ENCODE peak calls at places on chromosomes 6 and 20, in nine cellular contexts. N is ELR; Q is B cell; Y is stimulated activated CD4-positive, alpha-beta T cell treated with anti-CD3 and anti-CD28 coated beads, Interleukin-12 subunit alpha, Interleukin-12 subunit beta, amount 100 ng/mL, for 4 hours; L is germinal center; M is fibroblast of lung; Z is DMS153; A is GM12865; F is ureter. K is an unnamed sample.

GRCh38 chr6:108619431-108620197 is 58.9 kb downstream of the FOXO3 start:
- DNase-seq in A (no peak), M (peak), Z (no peak), Q (no peak), Y (no peak), F (no peak), L (no peak), N (peak), K (no peak)

GRCh38 chr20:18058661-18059467 is 1.1 kb upstream of the OVOL2 start:
- DNase-seq in L (no peak), N (no peak), Z (peak), Q (no peak), A (no peak), Y (no peak), M (no peak), F (no peak), K (no peak)

GRCh38 chr6:340181-340955 is 48.1 kb downstream of the DUSP22 start:
- DNase-seq in N (no peak), Q (no peak), Z (no peak), L (no peak), F (no peak), A (no peak), M (no peak), Y (no peak), K (no peak)

GRCh38 chr6:43096451-43097097 is 20.5 kb downstream of the PTK7 start:
- DNase-seq in N (peak), L (peak), F (peak), Z (no peak), M (peak), Q (no peak), A (no peak), Y (no peak), K (no peak)

GRCh38 chr6:151285121-151285520 is 45.4 kb downstream of the AKAP12 start:
- DNase-seq in Q (no peak), A (no peak), F (no peak), Y (no peak), L (no peak), M (peak), Z (no peak), N (peak), K (no peak)

GRCh38 chr20:62737271-62737761 is 28.7 kb downstream of the NTSR1 start:
- DNase-seq in A (no peak), L (no peak), M (peak), Z (no peak), Q (no peak), N (no peak), F (no peak), Y (no peak), K (no peak)

GRCh38 chr20:7856756-7857155 is 83.5 kb downstream of the HAO1 start:
- DNase-seq in Q (no peak), A (no peak), F (no peak), Y (no peak), N (peak), L (no peak), M (peak), Z (no peak), K (peak)

GRCh38 chr20:8133816-8134451 is 1.9 kb downstream of the PLCB1 start:
- DNase-seq in N (no peak), M (no peak), Y (no peak), F (no peak), Z (no peak), L (no peak), Q (no peak), A (no peak), K (no peak)

GRCh38 chr6:8006208-8006607 is 58.0 kb downstream of the BLOC1S5 start:
- DNase-seq in N (peak), M (peak), Y (no peak), F (no peak), Z (no peak), A (peak), Q (peak), L (peak), K (no peak)

GRCh38 chr20:62303327-62304226 is 780 bp downstream of the ADRM1 start:
- DNase-seq in L (no peak), A (peak), Y (no peak), N (peak), M (peak), Q (peak), Z (no peak), F (no peak), K (no peak)

GRCh38 chr6:11744753-11745152 is 33.9 kb downstream of the ADTRP start:
- DNase-seq in Z (no peak), F (peak), L (no peak), N (no peak), Y (no peak), Q (no peak), M (peak), A (peak), K (no peak)

GRCh38 chr20:18694071-18694470 is 106.2 kb downstream of the DTD1 start:
- DNase-seq in F (no peak), Z (no peak), Y (no peak), L (no peak), M (no peak), A (no peak), Q (no peak), N (no peak), K (no peak)

K was measured in HFF-Myc.